ENCODE peak calls at places on chromosome 17, in four cellular contexts. I, E, M and A are unnamed samples.

GRCh38 chr17:39745335-39746144 is 7.8 kb downstream of the GRB7 start:
- DNase-seq in E (no peak), M (no peak), I (no peak), A (no peak)

GRCh38 chr17:80584171-80584905 is 39.7 kb downstream of the RPTOR start:
- DNase-seq in I (no peak), E (no peak), M (no peak), A (no peak)

GRCh38 chr17:10798332-10798749 is 5.6 kb downstream of the TMEM238L start:
- DNase-seq in M (no peak), E (no peak), I (no peak), A (peak; percentile 20)

GRCh38 chr17:67157732-67158639 is 87.0 kb downstream of the HELZ start:
- DNase-seq in E (peak; percentile 65), M (no peak), I (no peak), A (no peak)

GRCh38 chr17:4498461-4499397 is at the start of gene SPNS2:
- DNase-seq in E (peak; percentile 63), M (peak; percentile 75), I (no peak), A (peak; percentile 54)

GRCh38 chr17:10292057-10292931 is 80.5 kb downstream of the MYH13 start:
- DNase-seq in E (no peak), I (no peak), M (peak; percentile 46), A (peak; percentile 91)

GRCh38 chr17:1873418-1873817 is 43.6 kb downstream of the RPA1 start:
- DNase-seq in E (no peak), M (no peak), I (no peak), A (no peak)

GRCh38 chr17:69928586-69928985 is 146.4 kb upstream of the KCNJ16 start:
- DNase-seq in E (no peak), I (no peak), M (no peak), A (no peak)

GRCh38 chr17:48578616-48579560 is 738 bp upstream of the HOXB4 start:
- DNase-seq in M (no peak), I (no peak), E (no peak), A (no peak)

GRCh38 chr17:15779119-15779518 is 47.0 kb downstream of the TBC1D26 start:
- DNase-seq in M (no peak), I (no peak), E (no peak), A (no peak)
- H3K9me3 ChIP-seq in M (peaks cover 15% of the 10 kb centered on the region), I (peaks cover 9% of the 10 kb centered on the region), E (peaks cover 17% of the 10 kb centered on the region), A (no peaks in the 10 kb centered on the region)

GRCh38 chr17:43547189-43547550 is 1.0 kb upstream of the ETV4 start:
- DNase-seq in E (no peak), I (no peak), M (no peak), A (no peak)

GRCh38 chr17:43546317-43547188 is at the start of gene ETV4:
- DNase-seq in M (peak; percentile 91), E (peak; percentile 98), I (peak; percentile 78), A (peak; percentile 96)

GRCh38 chr17:43548689-43549379 is 2.7 kb upstream of the ETV4 start:
- DNase-seq in E (no peak), M (no peak), I (no peak), A (no peak)

GRCh38 chr17:43549496-43549895 is 3.4 kb upstream of the ETV4 start:
- DNase-seq in E (no peak), M (no peak), I (no peak), A (no peak)

DNA sequence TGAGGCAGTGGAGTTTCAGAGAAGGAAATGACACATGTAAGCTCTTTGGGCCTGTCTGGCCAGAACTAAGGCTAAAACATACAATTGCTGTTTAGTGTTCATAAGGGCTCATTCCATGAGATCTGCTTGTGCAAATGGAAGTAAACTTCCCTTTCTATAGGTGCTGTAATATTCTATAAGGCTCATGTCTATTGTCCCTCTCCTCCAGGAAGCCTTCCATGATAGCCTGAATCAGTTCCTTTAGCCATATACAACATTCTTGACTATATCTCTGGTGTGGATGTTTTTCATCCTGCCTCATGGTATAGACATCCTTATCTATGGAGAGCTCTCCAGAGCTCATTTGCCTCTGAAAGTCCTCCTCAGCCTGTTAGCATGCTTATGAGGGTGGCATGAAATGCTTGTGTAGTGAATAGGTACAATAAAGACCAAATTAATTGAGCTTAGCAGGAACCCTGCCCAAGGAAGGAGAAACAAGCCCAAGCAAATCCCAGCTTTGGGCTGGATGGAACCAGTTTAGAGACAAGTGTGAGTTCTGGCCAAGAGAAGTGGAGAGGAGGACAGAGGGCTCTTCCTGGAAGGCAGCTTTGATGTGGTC is 1.6 kb upstream of the ETV4 start:
- DNase-seq in M (no peak), I (no peak), E (no peak), A (no peak)
- H3K9me3 ChIP-seq in M (no peaks in the 10 kb centered on the region), I (no peaks in the 10 kb centered on the region), E (no peaks in the 10 kb centered on the region), A (no peaks in the 10 kb centered on the region)

GRCh38 chr17:36049643-36050042 is 14.4 kb upstream of the CCL18 start:
- DNase-seq in M (no peak), E (no peak), I (no peak), A (no peak)

GRCh38 chr17:36048061-36048460 is 16.0 kb upstream of the CCL18 start:
- DNase-seq in M (no peak), I (no peak), E (no peak), A (no peak)
- H3K9me3 ChIP-seq in M (peaks cover 50% of the 10 kb centered on the region), I (no peaks in the 10 kb centered on the region), E (peaks cover 2% of the 10 kb centered on the region), A (peaks cover 10% of the 10 kb centered on the region)

GRCh38 chr17:32985357-32985756 is 6.3 kb upstream of the SPACA3 start:
- DNase-seq in I (no peak), M (no peak), E (no peak), A (no peak)
- H3K9me3 ChIP-seq in I (peaks cover 4% of the 10 kb centered on the region), M (peaks cover 45% of the 10 kb centered on the region), E (peaks cover 4% of the 10 kb centered on the region), A (no peaks in the 10 kb centered on the region)

GRCh38 chr17:75009139-75009724 is 3.2 kb upstream of the MRPL58 start:
- DNase-seq in I (no peak), E (no peak), M (no peak), A (no peak)
- H3K9me3 ChIP-seq in I (no peaks in the 10 kb centered on the region), E (no peaks in the 10 kb centered on the region), M (no peaks in the 10 kb centered on the region), A (no peaks in the 10 kb centered on the region)

GRCh38 chr17:72795941-72796340 is 296.5 kb downstream of the SLC39A11 start:
- DNase-seq in I (no peak), E (no peak), M (no peak), A (no peak)
- H3K9me3 ChIP-seq in I (peaks cover 35% of the 10 kb centered on the region), E (peaks cover 2% of the 10 kb centered on the region), M (peaks cover 66% of the 10 kb centered on the region), A (peaks cover 7% of the 10 kb centered on the region)

DNA sequence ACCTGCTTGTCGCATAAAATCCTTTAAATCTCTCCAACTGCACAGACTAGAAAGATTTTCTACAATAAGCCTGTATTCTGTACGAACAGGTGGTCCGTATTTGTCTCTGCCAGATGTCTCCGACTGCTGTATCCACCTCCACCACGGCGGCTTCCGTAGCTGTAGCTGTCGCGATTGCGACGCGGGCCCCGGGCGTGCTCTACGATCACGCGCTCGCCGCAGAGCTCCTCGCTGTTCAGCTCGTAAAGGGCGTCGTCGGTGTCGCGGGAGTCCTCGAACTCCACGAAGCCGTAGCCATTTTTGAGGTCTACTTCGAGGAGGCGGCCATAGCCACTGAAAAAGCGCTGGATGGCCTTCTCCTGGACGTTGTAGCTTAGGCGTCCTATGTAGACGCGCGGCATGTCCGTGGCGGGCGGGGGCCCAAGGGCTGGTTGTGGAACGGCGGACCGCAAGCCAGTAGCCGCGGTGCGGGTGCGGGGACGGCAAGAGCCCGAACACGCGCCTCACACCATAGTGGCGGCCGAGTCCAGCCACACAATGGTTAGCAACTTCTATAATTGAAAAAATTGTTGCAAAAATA is 36.1 kb downstream of the ZNF624 start:
- DNase-seq in E (no peak), M (no peak), I (no peak), A (no peak)
- H3K9me3 ChIP-seq in E (peaks cover 60% of the 10 kb centered on the region), M (peaks cover 99% of the 10 kb centered on the region), I (peaks cover 30% of the 10 kb centered on the region), A (peaks cover 6% of the 10 kb centered on the region)

GRCh38 chr17:28261219-28261618 is 57.8 kb upstream of the TMEM97 start:
- DNase-seq in E (no peak), M (no peak), I (no peak), A (no peak)
- H3K9me3 ChIP-seq in E (peaks cover 22% of the 10 kb centered on the region), M (peaks cover 37% of the 10 kb centered on the region), I (peaks cover 11% of the 10 kb centered on the region), A (peaks cover 18% of the 10 kb centered on the region)

GRCh38 chr17:60491771-60492170 is 34.3 kb downstream of the APPBP2 start:
- DNase-seq in I (no peak), M (no peak), E (no peak), A (no peak)
- H3K9me3 ChIP-seq in I (peaks cover 18% of the 10 kb centered on the region), M (peaks cover 12% of the 10 kb centered on the region), E (peaks cover 7% of the 10 kb centered on the region), A (peaks cover 36% of the 10 kb centered on the region)